ENCODE peak calls at places on chromosomes 1 and 21, in five cellular contexts. F is hepatocyte, C is body of pancreas, Y is pancreas, U is upper lobe of right lung. J is an unnamed sample.

GRCh38 chr1:39173119-39173994 is 31.1 kb upstream of the MACF1 start:
- DNase-seq in F (no peak), C (no peak), Y (no peak), U (no peak), J (no peak)

GRCh38 chr1:162535501-162535900 is 26.0 kb upstream of the UAP1 start:
- DNase-seq in U (no peak), Y (no peak), F (no peak), C (no peak), J (no peak)

GRCh38 chr1:112453876-112454275 is 54.9 kb upstream of the WNT2B start:
- DNase-seq in C (no peak), F (no peak), Y (no peak), U (no peak), J (no peak)

GRCh38 chr1:229364216-229365065 is 21.6 kb upstream of the CCSAP start:
- DNase-seq in Y (no peak), U (no peak), C (no peak), F (no peak), J (no peak)

GRCh38 chr21:34733866-34734265 is 65.1 kb downstream of the CLIC6 start:
- DNase-seq in U (no peak), Y (no peak), F (no peak), C (no peak), J (no peak)

GRCh38 chr1:246139745-246140182 is 367.3 kb downstream of the SMYD3 start:
- DNase-seq in C (no peak), F (no peak), Y (no peak), U (no peak), J (no peak)

GRCh38 chr1:41695118-41695517 is 210.6 kb upstream of the EDN2 start:
- DNase-seq in F (no peak), Y (peak), C (peak), U (peak), J (no peak)

GRCh38 chr1:235866207-235866912 is at the start of gene LYST:
- DNase-seq in Y (peak), F (peak), U (peak), C (peak), J (peak)

GRCh38 chr1:170929835-170930554 is 5.3 kb upstream of the MROH9 start:
- DNase-seq in Y (no peak), C (peak), F (peak), U (no peak), J (no peak)

GRCh38 chr1:208031316-208031931 is 120.5 kb upstream of the CD34 start:
- DNase-seq in F (no peak), C (no peak), U (no peak), Y (no peak), J (no peak)

GRCh38 chr1:212284332-212284743 is 872 bp upstream of the PPP2R5A start:
- DNase-seq in F (no peak), U (no peak), Y (no peak), C (no peak), J (no peak)

DNA sequence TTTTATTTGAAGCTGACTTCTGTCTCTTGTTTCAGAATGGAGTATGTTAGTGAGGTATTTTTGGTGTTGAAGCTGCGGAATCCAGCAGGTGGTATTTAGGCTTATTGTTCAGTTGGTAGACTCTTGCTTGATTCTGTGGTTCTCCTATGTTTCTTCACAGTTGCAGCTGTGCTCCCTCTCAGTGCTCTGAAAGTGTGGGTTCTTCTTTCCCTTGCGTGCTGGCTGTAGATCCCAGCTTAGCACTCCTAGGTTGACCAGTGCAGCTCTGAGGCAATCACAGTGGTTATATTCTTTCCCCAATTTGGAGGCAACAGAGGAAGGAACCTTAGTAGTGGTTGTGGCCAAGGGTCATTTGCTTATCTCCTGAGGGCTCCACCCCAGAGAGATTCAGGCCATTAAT is 269.1 kb upstream of the NRIP1 start:
- DNase-seq in Y (no peak), F (no peak), C (no peak), U (no peak), J (no peak)
- H3K27ac ChIP-seq in Y (no peak), F (no peak), C (no peak), U (no peak), J (no peak)

GRCh38 chr21:27586326-27586725 is 619.4 kb upstream of the ADAMTS5 start:
- DNase-seq in Y (no peak), F (no peak), C (no peak), U (no peak), J (no peak)

GRCh38 chr21:27586986-27587385 is 620.1 kb upstream of the ADAMTS5 start:
- DNase-seq in Y (no peak), C (no peak), U (no peak), F (no peak), J (no peak)

DNA sequence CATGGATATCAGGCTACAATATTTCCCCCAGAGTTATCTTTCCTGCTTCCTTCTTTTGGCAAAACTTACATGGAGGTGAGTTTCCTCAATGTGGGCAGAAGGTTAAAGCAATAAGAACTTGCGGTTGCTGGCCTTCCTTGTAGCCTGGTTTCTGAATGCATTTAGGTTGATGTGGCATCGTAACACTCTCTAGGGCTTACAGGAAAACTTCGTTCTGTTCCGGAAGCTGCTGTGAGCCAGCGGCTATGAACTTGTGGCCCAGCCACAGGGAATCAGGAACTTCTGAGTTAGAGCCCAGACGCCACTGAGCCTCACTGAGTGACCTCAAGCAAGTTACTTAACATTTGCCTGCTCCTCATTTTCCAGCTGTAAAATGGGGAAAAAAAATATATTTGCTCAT is 623.4 kb upstream of the ADAMTS5 start:
- DNase-seq in F (no peak), U (no peak), Y (no peak), C (no peak), J (no peak)
- H3K4me3 ChIP-seq in F (no peak), U (no peak), Y (no peak), C (no peak), J (no peak)

GRCh38 chr1:244801246-244801645 is 34.2 kb upstream of the COX20 start:
- DNase-seq in F (no peak), U (no peak), C (peak), Y (no peak), J (no peak)
- TF ChIP-seq CTCF in F (peak), U (peak), C (peak), Y (peak), J (peak)

GRCh38 chr1:193456883-193457282 is 270.5 kb upstream of the B3GALT2 start:
- DNase-seq in U (no peak), Y (no peak), C (no peak), F (no peak), J (no peak)
- H3K27ac ChIP-seq in U (no peak), Y (no peak), C (no peak), F (peak), J (no peak)